ENCODE peak calls at places on chromosome X, in six cellular contexts. One of them, this sample, is unnamed.

GRCh38 chrX:57977992-57978391 is 67.7 kb upstream of the ZXDA start:
- DNase-seq in colonic mucosa: no peak
- DNase-seq in CD4-positive, CD25-positive, alpha-beta regulatory T cell: no peak
- DNase-seq in IMR-90: no peak
- DNase-seq in psoas muscle: no peak
- DNase-seq in brain microvascular endothelial cell: no peak
- DNase-seq in this sample: no peak

GRCh38 chrX:3697701-3698279 is 15.7 kb downstream of the PRKX start:
- DNase-seq in colonic mucosa: no peak
- DNase-seq in CD4-positive, CD25-positive, alpha-beta regulatory T cell: no peak
- DNase-seq in psoas muscle: peak
- DNase-seq in brain microvascular endothelial cell: peak
- DNase-seq in IMR-90: peak
- DNase-seq in this sample: peak

GRCh38 chrX:45801554-45801953 is 600.9 kb upstream of the DIPK2B start:
- DNase-seq in brain microvascular endothelial cell: peak
- DNase-seq in CD4-positive, CD25-positive, alpha-beta regulatory T cell: peak
- DNase-seq in colonic mucosa: no peak
- DNase-seq in psoas muscle: no peak
- DNase-seq in IMR-90: peak
- DNase-seq in this sample: peak

GRCh38 chrX:147699061-147699460 is 212.7 kb upstream of the FMR1 start:
- DNase-seq in CD4-positive, CD25-positive, alpha-beta regulatory T cell: no peak
- DNase-seq in IMR-90: no peak
- DNase-seq in colonic mucosa: no peak
- DNase-seq in brain microvascular endothelial cell: no peak
- DNase-seq in psoas muscle: no peak
- DNase-seq in this sample: no peak

GRCh38 chrX:91331476-91331875 is 103.2 kb upstream of the PABPC5 start:
- DNase-seq in colonic mucosa: no peak
- DNase-seq in brain microvascular endothelial cell: no peak
- DNase-seq in psoas muscle: no peak
- DNase-seq in IMR-90: no peak
- DNase-seq in CD4-positive, CD25-positive, alpha-beta regulatory T cell: no peak
- DNase-seq in this sample: no peak

GRCh38 chrX:70331161-70331560 is 41.3 kb downstream of the KIF4A start:
- DNase-seq in IMR-90: peak
- DNase-seq in colonic mucosa: no peak
- DNase-seq in brain microvascular endothelial cell: no peak
- DNase-seq in psoas muscle: no peak
- DNase-seq in CD4-positive, CD25-positive, alpha-beta regulatory T cell: no peak
- DNase-seq in this sample: no peak

GRCh38 chrX:38214551-38214950 is 6.1 kb downstream of the SRPX start:
- DNase-seq in colonic mucosa: no peak
- DNase-seq in IMR-90: peak
- DNase-seq in CD4-positive, CD25-positive, alpha-beta regulatory T cell: no peak
- DNase-seq in psoas muscle: no peak
- DNase-seq in brain microvascular endothelial cell: no peak
- DNase-seq in this sample: peak

GRCh38 chrX:65407157-65407626 is 127.4 kb downstream of the LAS1L start:
- DNase-seq in psoas muscle: no peak
- DNase-seq in CD4-positive, CD25-positive, alpha-beta regulatory T cell: no peak
- DNase-seq in colonic mucosa: no peak
- DNase-seq in brain microvascular endothelial cell: no peak
- DNase-seq in IMR-90: no peak
- DNase-seq in this sample: peak

GRCh38 chrX:57587607-57588006 is 4.2 kb upstream of the ZXDB start:
- DNase-seq in psoas muscle: no peak
- DNase-seq in IMR-90: no peak
- DNase-seq in brain microvascular endothelial cell: no peak
- DNase-seq in colonic mucosa: no peak
- DNase-seq in CD4-positive, CD25-positive, alpha-beta regulatory T cell: no peak
- DNase-seq in this sample: no peak

GRCh38 chrX:103183912-103184311 is 31.0 kb upstream of the BEX4 start:
- DNase-seq in CD4-positive, CD25-positive, alpha-beta regulatory T cell: no peak
- DNase-seq in psoas muscle: no peak
- DNase-seq in IMR-90: no peak
- DNase-seq in brain microvascular endothelial cell: no peak
- DNase-seq in colonic mucosa: no peak
- DNase-seq in this sample: no peak

GRCh38 chrX:20968996-20969395 is 405.2 kb upstream of the CNKSR2 start:
- DNase-seq in IMR-90: no peak
- DNase-seq in psoas muscle: no peak
- DNase-seq in brain microvascular endothelial cell: no peak
- DNase-seq in CD4-positive, CD25-positive, alpha-beta regulatory T cell: no peak
- DNase-seq in colonic mucosa: no peak
- DNase-seq in this sample: peak

GRCh38 chrX:21947671-21948070 is 7.2 kb downstream of the SMS start:
- DNase-seq in CD4-positive, CD25-positive, alpha-beta regulatory T cell: no peak
- DNase-seq in colonic mucosa: no peak
- DNase-seq in IMR-90: no peak
- DNase-seq in brain microvascular endothelial cell: no peak
- DNase-seq in psoas muscle: no peak
- DNase-seq in this sample: no peak

GRCh38 chrX:6574762-6575161 is 39.8 kb upstream of the VCX3A start:
- DNase-seq in brain microvascular endothelial cell: no peak
- DNase-seq in colonic mucosa: no peak
- DNase-seq in psoas muscle: no peak
- DNase-seq in CD4-positive, CD25-positive, alpha-beta regulatory T cell: no peak
- DNase-seq in IMR-90: no peak
- DNase-seq in this sample: no peak

GRCh38 chrX:38260231-38260630 is 39.6 kb upstream of the SRPX start:
- DNase-seq in psoas muscle: no peak
- DNase-seq in colonic mucosa: peak
- DNase-seq in IMR-90: peak
- DNase-seq in CD4-positive, CD25-positive, alpha-beta regulatory T cell: no peak
- DNase-seq in brain microvascular endothelial cell: peak
- DNase-seq in this sample: peak

GRCh38 chrX:148979786-148980185 is 479.4 kb downstream of the AFF2 start:
- DNase-seq in brain microvascular endothelial cell: no peak
- DNase-seq in IMR-90: no peak
- DNase-seq in psoas muscle: no peak
- DNase-seq in CD4-positive, CD25-positive, alpha-beta regulatory T cell: no peak
- DNase-seq in colonic mucosa: no peak
- DNase-seq in this sample: no peak

GRCh38 chrX:30821116-30821515 is 67.9 kb downstream of the TAB3 start:
- DNase-seq in colonic mucosa: no peak
- DNase-seq in CD4-positive, CD25-positive, alpha-beta regulatory T cell: no peak
- DNase-seq in IMR-90: no peak
- DNase-seq in psoas muscle: no peak
- DNase-seq in brain microvascular endothelial cell: no peak
- DNase-seq in this sample: peak

GRCh38 chrX:97474933-97475332 is 591.2 kb downstream of the RPA4 start:
- DNase-seq in psoas muscle: no peak
- DNase-seq in IMR-90: no peak
- DNase-seq in colonic mucosa: no peak
- DNase-seq in brain microvascular endothelial cell: no peak
- DNase-seq in CD4-positive, CD25-positive, alpha-beta regulatory T cell: no peak
- DNase-seq in this sample: no peak

GRCh38 chrX:70422886-70423336 is at the start of gene GDPD2:
- DNase-seq in IMR-90: no peak
- DNase-seq in colonic mucosa: peak
- DNase-seq in psoas muscle: no peak
- DNase-seq in CD4-positive, CD25-positive, alpha-beta regulatory T cell: no peak
- DNase-seq in brain microvascular endothelial cell: no peak
- DNase-seq in this sample: peak

GRCh38 chrX:24498181-24498580 is 33.1 kb downstream of the PDK3 start:
- DNase-seq in CD4-positive, CD25-positive, alpha-beta regulatory T cell: peak
- DNase-seq in brain microvascular endothelial cell: peak
- DNase-seq in psoas muscle: no peak
- DNase-seq in IMR-90: no peak
- DNase-seq in colonic mucosa: no peak
- DNase-seq in this sample: peak

GRCh38 chrX:104250470-104250869 is 4.3 kb downstream of the ESX1 start:
- DNase-seq in colonic mucosa: no peak
- DNase-seq in brain microvascular endothelial cell: no peak
- DNase-seq in CD4-positive, CD25-positive, alpha-beta regulatory T cell: no peak
- DNase-seq in IMR-90: no peak
- DNase-seq in psoas muscle: no peak
- DNase-seq in this sample: no peak

GRCh38 chrX:104253567-104254441 is 929 bp downstream of the ESX1 start:
- DNase-seq in CD4-positive, CD25-positive, alpha-beta regulatory T cell: no peak
- DNase-seq in IMR-90: no peak
- DNase-seq in psoas muscle: no peak
- DNase-seq in brain microvascular endothelial cell: no peak
- DNase-seq in colonic mucosa: no peak
- DNase-seq in this sample: no peak

GRCh38 chrX:104255465-104255864 is 732 bp upstream of the ESX1 start:
- DNase-seq in colonic mucosa: no peak
- DNase-seq in CD4-positive, CD25-positive, alpha-beta regulatory T cell: no peak
- DNase-seq in brain microvascular endothelial cell: no peak
- DNase-seq in IMR-90: no peak
- DNase-seq in psoas muscle: no peak
- DNase-seq in this sample: no peak

DNA sequence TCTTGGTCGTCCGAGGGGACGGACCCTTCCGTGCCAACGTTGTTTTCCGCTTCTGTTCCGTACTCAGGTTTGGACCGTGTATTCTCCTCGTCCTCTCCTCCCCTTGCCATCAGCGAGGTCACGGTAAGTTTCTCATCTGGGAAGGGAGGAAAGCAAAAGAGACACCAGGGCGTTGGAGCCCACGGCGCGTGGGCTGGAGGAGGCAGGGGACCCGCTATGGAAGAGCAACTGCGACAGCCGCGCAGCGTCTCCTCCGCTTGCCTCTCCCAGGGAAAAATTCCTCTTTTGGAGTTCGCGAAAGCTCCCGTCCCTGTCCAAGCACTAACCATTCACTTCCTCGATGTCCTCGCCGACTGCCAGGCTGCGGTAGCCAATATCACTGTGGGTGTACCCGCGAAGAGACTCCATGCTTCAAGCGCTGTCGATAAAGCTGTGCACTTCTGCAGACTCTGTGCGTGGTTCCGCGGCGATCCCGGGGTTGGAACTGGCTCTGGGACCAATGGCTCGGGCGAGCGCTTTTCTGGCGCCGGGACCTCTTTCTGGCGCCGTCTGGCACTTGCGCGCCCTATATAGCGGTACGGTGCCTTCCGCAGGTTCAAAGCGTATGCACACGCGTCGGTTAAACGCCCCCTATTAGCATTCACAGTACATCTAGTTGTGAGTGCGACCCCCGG is at the start of gene ESX1:
- DNase-seq in colonic mucosa: no peak
- DNase-seq in brain microvascular endothelial cell: no peak
- DNase-seq in CD4-positive, CD25-positive, alpha-beta regulatory T cell: no peak
- DNase-seq in IMR-90: no peak
- DNase-seq in psoas muscle: no peak
- DNase-seq in this sample: no peak
- H3K4me3 ChIP-seq in colonic mucosa: no peak
- H3K4me3 ChIP-seq in brain microvascular endothelial cell: peak
- H3K4me3 ChIP-seq in CD4-positive, CD25-positive, alpha-beta regulatory T cell: no peak
- H3K4me3 ChIP-seq in IMR-90: no peak
- H3K4me3 ChIP-seq in psoas muscle: peak
- H3K4me3 ChIP-seq in this sample: no peak

DNA sequence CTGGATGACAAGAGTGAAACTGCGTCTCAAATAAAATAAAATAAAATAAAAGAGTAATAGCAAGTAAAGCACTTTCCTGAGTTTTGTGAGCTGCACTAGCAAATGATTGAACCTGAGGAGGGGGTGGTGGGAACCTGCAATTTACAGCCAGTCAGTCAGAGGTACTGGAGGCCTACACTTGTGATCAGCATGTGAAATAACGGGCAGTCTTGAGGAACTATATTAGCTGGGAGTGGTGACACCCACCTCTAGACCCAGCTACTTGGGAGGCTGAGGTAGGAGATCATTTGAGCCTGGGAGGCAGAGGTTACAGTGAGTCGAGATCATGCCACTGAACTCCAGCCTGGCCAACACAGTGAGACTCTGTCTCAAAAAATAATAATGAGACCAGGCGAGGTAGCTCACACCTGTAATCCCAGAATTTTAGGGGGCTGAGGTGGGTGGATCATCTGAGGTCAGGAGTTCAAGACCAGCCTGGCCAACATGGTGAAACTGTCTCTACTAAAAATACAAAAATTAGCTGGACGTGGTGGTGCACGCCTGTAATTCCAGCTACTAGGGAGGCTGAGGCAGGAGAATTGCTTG is 537.1 kb upstream of the HTR2C start:
- DNase-seq in colonic mucosa: no peak
- DNase-seq in IMR-90: no peak
- DNase-seq in psoas muscle: no peak
- DNase-seq in CD4-positive, CD25-positive, alpha-beta regulatory T cell: no peak
- DNase-seq in brain microvascular endothelial cell: no peak
- DNase-seq in this sample: no peak
- H3K4me3 ChIP-seq in colonic mucosa: no peak
- H3K4me3 ChIP-seq in IMR-90: no peak
- H3K4me3 ChIP-seq in psoas muscle: no peak
- H3K4me3 ChIP-seq in CD4-positive, CD25-positive, alpha-beta regulatory T cell: no peak
- H3K4me3 ChIP-seq in brain microvascular endothelial cell: no peak
- H3K4me3 ChIP-seq in this sample: no peak

GRCh38 chrX:53441531-53442321 is 7.6 kb upstream of the HSD17B10 start:
- DNase-seq in colonic mucosa: peak
- DNase-seq in brain microvascular endothelial cell: peak
- DNase-seq in psoas muscle: peak
- DNase-seq in IMR-90: peak
- DNase-seq in CD4-positive, CD25-positive, alpha-beta regulatory T cell: peak
- DNase-seq in this sample: peak

GRCh38 chrX:53438832-53439230 is 4.7 kb upstream of the HSD17B10 start:
- DNase-seq in CD4-positive, CD25-positive, alpha-beta regulatory T cell: no peak
- DNase-seq in brain microvascular endothelial cell: no peak
- DNase-seq in colonic mucosa: no peak
- DNase-seq in psoas muscle: no peak
- DNase-seq in IMR-90: no peak
- DNase-seq in this sample: no peak

GRCh38 chrX:53440631-53441517 is 6.7 kb upstream of the HSD17B10 start:
- DNase-seq in psoas muscle: peak
- DNase-seq in CD4-positive, CD25-positive, alpha-beta regulatory T cell: no peak
- DNase-seq in colonic mucosa: peak
- DNase-seq in brain microvascular endothelial cell: peak
- DNase-seq in IMR-90: peak
- DNase-seq in this sample: peak

GRCh38 chrX:53438174-53438831 is 4.1 kb upstream of the HSD17B10 start:
- DNase-seq in colonic mucosa: no peak
- DNase-seq in brain microvascular endothelial cell: no peak
- DNase-seq in psoas muscle: no peak
- DNase-seq in CD4-positive, CD25-positive, alpha-beta regulatory T cell: no peak
- DNase-seq in IMR-90: no peak
- DNase-seq in this sample: no peak

GRCh38 chrX:53440101-53440500 is 5.9 kb upstream of the HSD17B10 start:
- DNase-seq in colonic mucosa: no peak
- DNase-seq in CD4-positive, CD25-positive, alpha-beta regulatory T cell: no peak
- DNase-seq in psoas muscle: no peak
- DNase-seq in IMR-90: no peak
- DNase-seq in brain microvascular endothelial cell: no peak
- DNase-seq in this sample: no peak
- H3K4me3 ChIP-seq in colonic mucosa: peak
- H3K4me3 ChIP-seq in CD4-positive, CD25-positive, alpha-beta regulatory T cell: no peak
- H3K4me3 ChIP-seq in psoas muscle: peak
- H3K4me3 ChIP-seq in IMR-90: no peak
- H3K4me3 ChIP-seq in brain microvascular endothelial cell: no peak
- H3K4me3 ChIP-seq in this sample: peak

DNA sequence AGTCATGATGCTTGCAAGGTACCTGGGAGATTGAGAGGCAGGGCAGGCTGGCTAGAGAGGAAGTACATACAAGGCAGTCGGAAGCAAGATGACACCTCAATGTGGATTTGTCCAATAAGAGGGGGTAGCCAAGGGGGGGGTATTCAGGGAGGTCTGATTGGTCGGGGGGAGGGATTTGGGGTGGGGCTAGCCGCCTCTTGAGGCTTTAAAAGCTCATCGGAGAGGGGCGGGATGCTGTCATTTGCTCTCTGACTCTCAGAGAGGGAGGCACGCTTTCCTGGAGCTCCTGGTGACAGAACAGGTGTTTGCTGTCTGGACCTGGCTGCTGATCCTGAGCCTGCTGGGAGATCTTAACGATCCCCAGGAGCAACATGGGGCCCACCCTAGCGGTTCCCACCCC is at the start of gene GPR50:
- DNase-seq in psoas muscle: no peak
- DNase-seq in colonic mucosa: no peak
- DNase-seq in brain microvascular endothelial cell: no peak
- DNase-seq in IMR-90: no peak
- DNase-seq in CD4-positive, CD25-positive, alpha-beta regulatory T cell: no peak
- DNase-seq in this sample: no peak
- H3K4me3 ChIP-seq in psoas muscle: no peak
- H3K4me3 ChIP-seq in colonic mucosa: no peak
- H3K4me3 ChIP-seq in brain microvascular endothelial cell: no peak
- H3K4me3 ChIP-seq in IMR-90: no peak
- H3K4me3 ChIP-seq in CD4-positive, CD25-positive, alpha-beta regulatory T cell: no peak
- H3K4me3 ChIP-seq in this sample: no peak

This sample was measured in epithelial cell of esophagus.